ENCODE peak calls at places on chromosomes 7 and 10, in six cellular contexts. K is IMR-90, L is H9, T is Panc1, J is astrocyte, Y is HepG2. O is an unnamed sample.
A peak's percentile ranks its signal among the peaks of the same experiment; 100 is the strongest.

GRCh38 chr7:64869121-64869725 is 33.9 kb upstream of the ZNF273 start:
- DNase-seq in K (no peak), L (peak; percentile 5), T (no peak), J (no peak), Y (no peak), O (no peak)

GRCh38 chr7:87505122-87505521 is 29.6 kb upstream of the ABCB4 start:
- DNase-seq in K (peak; percentile 3), L (no peak), T (no peak), J (no peak), Y (no peak), O (no peak)

GRCh38 chr10:850093-850492 is 81.4 kb downstream of the LARP4B start:
- DNase-seq in K (no peak), L (no peak), T (no peak), J (no peak), Y (no peak), O (no peak)

GRCh38 chr7:2009541-2010001 is 223.2 kb downstream of the MAD1L1 start:
- DNase-seq in K (no peak), L (no peak), T (no peak), J (no peak), Y (no peak), O (no peak)

GRCh38 chr10:109861051-109861450 is 62.3 kb downstream of the XPNPEP1 start:
- DNase-seq in K (no peak), L (no peak), T (no peak), J (no peak), Y (no peak), O (no peak)

GRCh38 chr10:89391882-89392756 is at the start of gene IFIT1:
- DNase-seq in K (peak; percentile 95), L (peak; percentile 37), T (no peak), J (peak; percentile 94), Y (peak; percentile 82), O (peak; percentile 91)

GRCh38 chr10:35611750-35612149 is 6.6 kb downstream of the GJD4 start:
- DNase-seq in K (no peak), L (peak; percentile 50), T (no peak), J (no peak), Y (peak; percentile 20), O (no peak)

GRCh38 chr10:61452655-61453641 is at the start of gene TMEM26:
- DNase-seq in K (peak; percentile 30), L (peak; percentile 77), T (no peak), J (peak; percentile 47), Y (no peak), O (peak; percentile 59)

GRCh38 chr7:102849538-102849937 is 63.3 kb upstream of the LRRC17 start:
- DNase-seq in K (no peak), L (no peak), T (no peak), J (no peak), Y (no peak), O (peak; percentile 27)

GRCh38 chr7:150992833-150993302 is 2.1 kb downstream of the NOS3 start:
- DNase-seq in K (no peak), L (peak; percentile 91), T (no peak), J (no peak), Y (peak; percentile 52), O (peak; percentile 49)

GRCh38 chr10:10520391-10521385 is 497.0 kb upstream of the CELF2 start:
- DNase-seq in K (peak; percentile 48), L (no peak), T (no peak), J (no peak), Y (no peak), O (peak; percentile 9)

GRCh38 chr10:3955954-3956617 is 171.1 kb upstream of the KLF6 start:
- DNase-seq in K (no peak), L (peak; percentile 50), T (no peak), J (no peak), Y (no peak), O (no peak)

GRCh38 chr7:36045830-36046341 is 107.2 kb upstream of the EEPD1 start:
- DNase-seq in K (no peak), L (peak; percentile 63), T (no peak), J (no peak), Y (no peak), O (no peak)

GRCh38 chr7:36047254-36047653 is 105.8 kb upstream of the EEPD1 start:
- DNase-seq in K (no peak), L (no peak), T (no peak), J (no peak), Y (no peak), O (peak; percentile 23)

GRCh38 chr7:36048141-36048901 is 104.7 kb upstream of the EEPD1 start:
- DNase-seq in K (peak; percentile 83), L (no peak), T (no peak), J (peak; percentile 90), Y (no peak), O (peak; percentile 89)

GRCh38 chr7:36045275-36045674 is 107.8 kb upstream of the EEPD1 start:
- DNase-seq in K (peak; percentile 56), L (no peak), T (no peak), J (no peak), Y (no peak), O (peak; percentile 37)

GRCh38 chr7:36048902-36049240 is 104.2 kb upstream of the EEPD1 start:
- DNase-seq in K (peak; percentile 31), L (no peak), T (no peak), J (peak; percentile 40), Y (no peak), O (peak; percentile 53)
- H3K4me1 ChIP-seq in K (peaks cover 22% of the 10 kb centered on the region), L (peaks cover 17% of the 10 kb centered on the region), T (peaks cover 14% of the 10 kb centered on the region), J (peaks cover 14% of the 10 kb centered on the region), Y (no peaks in the 10 kb centered on the region), O (peaks cover 38% of the 10 kb centered on the region)

DNA sequence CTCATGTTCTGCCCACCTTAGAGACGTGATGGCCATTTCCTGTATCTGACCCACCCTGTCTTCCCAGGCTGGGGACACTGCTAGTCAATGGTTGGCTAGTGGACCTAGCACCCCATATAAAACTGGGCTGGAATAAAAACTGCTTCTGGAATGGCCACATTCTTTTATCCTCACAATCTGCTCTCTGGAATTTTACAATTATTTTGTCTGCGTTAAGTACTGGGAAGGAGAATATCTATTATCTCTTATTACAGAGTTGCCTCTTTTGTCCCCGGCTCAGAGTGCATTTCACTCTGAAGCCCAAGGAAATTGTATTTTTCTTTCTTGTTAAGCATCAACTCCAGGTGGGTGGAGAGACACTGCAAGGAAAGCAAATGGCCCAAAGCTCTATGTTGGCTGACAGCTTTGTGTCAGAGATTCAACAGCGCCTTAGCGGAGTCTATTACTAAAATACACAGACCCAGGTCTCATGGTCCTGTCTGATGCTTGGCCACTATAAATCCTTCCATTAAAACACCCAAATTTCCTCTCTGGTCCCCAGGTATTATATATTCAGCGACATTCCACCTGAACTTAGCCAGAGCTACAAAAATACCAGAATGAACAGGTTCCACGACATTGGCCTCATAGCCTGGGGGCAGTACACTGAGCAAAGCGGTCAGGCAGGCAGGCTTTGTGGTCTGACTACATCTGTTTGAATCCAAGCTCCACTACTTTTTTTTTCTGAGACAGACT is 121.7 kb downstream of the PRPF18 start:
- DNase-seq in K (no peak), L (no peak), T (no peak), J (peak; percentile 52), Y (no peak), O (no peak)
- H3K4me1 ChIP-seq in K (peaks cover 28% of the 10 kb centered on the region), L (peaks cover 2% of the 10 kb centered on the region), T (peaks cover 12% of the 10 kb centered on the region), J (peaks cover 73% of the 10 kb centered on the region), Y (peaks cover 30% of the 10 kb centered on the region), O (peaks cover 28% of the 10 kb centered on the region)

GRCh38 chr7:112159346-112159745 is 46.9 kb downstream of the DOCK4 start:
- DNase-seq in K (no peak), L (no peak), T (no peak), J (no peak), Y (no peak), O (no peak)
- H3K4me1 ChIP-seq in K (peaks cover 6% of the 10 kb centered on the region), L (peaks cover 18% of the 10 kb centered on the region), T (peaks cover 11% of the 10 kb centered on the region), J (peaks cover 39% of the 10 kb centered on the region), Y (peaks cover 43% of the 10 kb centered on the region), O (peaks cover 13% of the 10 kb centered on the region)

DNA sequence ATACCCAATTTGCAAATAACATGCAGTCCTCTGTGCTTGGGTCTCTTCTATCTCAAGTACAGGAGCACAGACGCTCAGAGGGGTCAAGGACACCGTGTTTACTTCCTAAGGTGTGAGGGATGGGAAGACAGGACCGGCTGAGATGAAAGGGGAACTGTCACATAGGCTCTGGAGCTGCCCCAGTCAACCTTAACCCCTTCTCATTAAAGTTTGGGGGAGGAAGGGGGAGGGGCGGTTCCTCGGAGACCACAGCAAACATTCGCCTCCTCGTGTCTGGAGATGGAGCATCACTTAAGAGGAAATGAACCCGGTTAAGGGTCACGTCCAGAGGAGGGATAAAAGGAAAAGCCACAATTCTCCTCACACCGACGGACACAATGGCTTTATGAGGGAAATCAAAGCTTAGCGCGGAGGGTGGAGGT is 1.1 kb downstream of the SH3PXD2A start:
- DNase-seq in K (no peak), L (peak; percentile 51), T (no peak), J (no peak), Y (peak; percentile 80), O (no peak)
- H3K4me1 ChIP-seq in K (peaks cover 37% of the 10 kb centered on the region), L (no peaks in the 10 kb centered on the region), T (peaks cover 37% of the 10 kb centered on the region), J (peaks cover 41% of the 10 kb centered on the region), Y (peaks cover 73% of the 10 kb centered on the region), O (peaks cover 50% of the 10 kb centered on the region)

GRCh38 chr10:69327463-69328345 is 49.4 kb downstream of the HK1 start:
- DNase-seq in K (peak; percentile 63), L (no peak), T (no peak), J (peak; percentile 61), Y (no peak), O (no peak)
- H3K4me1 ChIP-seq in K (peaks cover 9% of the 10 kb centered on the region), L (peaks cover 38% of the 10 kb centered on the region), T (peaks cover 42% of the 10 kb centered on the region), J (peaks cover 30% of the 10 kb centered on the region), Y (no peaks in the 10 kb centered on the region), O (no peaks in the 10 kb centered on the region)

O was measured in GM23248.